ENCODE peak calls at places on chromosomes 16 and 17, in seven cellular contexts. I is ovary, V is stomach, Q is uterus, E is prostate gland, N is transverse colon, D is IMR-90. O is an unnamed sample.
A peak's percentile ranks its signal among the peaks of the same experiment; 100 is the strongest.

GRCh38 chr17:44220211-44221071 is 966 bp upstream of the UBTF start:
- DNase-seq in I (peak; percentile 48), V (peak; percentile 52), Q (no peak), E (peak; percentile 40), N (peak; percentile 42), D (peak; percentile 44), O (peak; percentile 52)

GRCh38 chr17:13346996-13347762 is 254.6 kb downstream of the HS3ST3A1 start:
- DNase-seq in I (no peak), V (no peak), Q (no peak), E (no peak), N (no peak), D (peak; percentile 98), O (no peak)

GRCh38 chr17:72487731-72488325 is 367.0 kb downstream of the SOX9 start:
- DNase-seq in I (no peak), V (no peak), Q (no peak), E (no peak), N (no peak), D (no peak), O (no peak)

GRCh38 chr17:28949185-28950016 is 1.9 kb downstream of the PHF12 start:
- DNase-seq in I (peak; percentile 49), V (peak; percentile 58), Q (peak; percentile 49), E (peak; percentile 63), N (peak; percentile 67), D (no peak), O (peak; percentile 63)

GRCh38 chr16:88469615-88470395 is 16.7 kb downstream of the ZFPM1 start:
- DNase-seq in I (no peak), V (no peak), Q (no peak), E (no peak), N (no peak), D (no peak), O (peak; percentile 72)

GRCh38 chr17:45784293-45784582 is at the start of gene CRHR1:
- DNase-seq in I (no peak), V (no peak), Q (no peak), E (no peak), N (no peak), D (no peak), O (no peak)

GRCh38 chr17:50034504-50035364 is 21.2 kb upstream of the ITGA3 start:
- DNase-seq in I (no peak), V (no peak), Q (no peak), E (no peak), N (no peak), D (no peak), O (peak; percentile 22)

GRCh38 chr16:87127766-87128147 is 189.4 kb downstream of the C16orf95 start:
- DNase-seq in I (no peak), V (no peak), Q (no peak), E (no peak), N (no peak), D (no peak), O (no peak)

GRCh38 chr17:83151442-83152220 is 72.2 kb downstream of the METRNL start:
- DNase-seq in I (peak; percentile 40), V (no peak), Q (no peak), E (no peak), N (no peak), D (peak; percentile 43), O (no peak)

GRCh38 chr17:75645889-75646625 is 12.8 kb downstream of the SMIM5 start:
- DNase-seq in I (no peak), V (peak; percentile 94), Q (no peak), E (peak; percentile 61), N (peak; percentile 89), D (no peak), O (no peak)

GRCh38 chr16:49021136-49021535 is 260.5 kb downstream of the CBLN1 start:
- DNase-seq in I (no peak), V (no peak), Q (no peak), E (no peak), N (no peak), D (peak; percentile 7), O (no peak)

GRCh38 chr17:54968954-54969400 is 412 bp downstream of the STXBP4 start:
- DNase-seq in I (no peak), V (no peak), Q (no peak), E (peak; percentile 24), N (peak; percentile 28), D (peak; percentile 50), O (no peak)

GRCh38 chr17:13114601-13115024 is 96.8 kb upstream of the ELAC2 start:
- DNase-seq in I (no peak), V (peak; percentile 47), Q (no peak), E (no peak), N (no peak), D (peak; percentile 28), O (no peak)

GRCh38 chr16:85557083-85557975 is 55.8 kb upstream of the GSE1 start:
- DNase-seq in I (no peak), V (no peak), Q (peak; percentile 47), E (no peak), N (peak; percentile 71), D (no peak), O (peak; percentile 79)

GRCh38 chr17:46876353-46876887 is 25.0 kb downstream of the WNT9B start:
- DNase-seq in I (no peak), V (peak; percentile 86), Q (no peak), E (peak; percentile 44), N (peak; percentile 75), D (no peak), O (peak; percentile 89)

GRCh38 chr17:79890706-79891105 is 51.5 kb upstream of the CBX4 start:
- DNase-seq in I (no peak), V (peak; percentile 43), Q (no peak), E (no peak), N (no peak), D (no peak), O (no peak)

GRCh38 chr16:11400076-11400475 is 54.8 kb downstream of the RMI2 start:
- DNase-seq in I (no peak), V (no peak), Q (no peak), E (no peak), N (no peak), D (no peak), O (no peak)

GRCh38 chr16:10876799-10877341 is at the start of gene CIITA:
- DNase-seq in I (no peak), V (peak; percentile 89), Q (no peak), E (no peak), N (peak; percentile 77), D (peak; percentile 86), O (peak; percentile 94)

GRCh38 chr17:44219636-44220210 is at the start of gene UBTF:
- DNase-seq in I (peak; percentile 82), V (peak; percentile 62), Q (peak; percentile 76), E (peak; percentile 59), N (peak; percentile 63), D (peak; percentile 45), O (peak; percentile 82)

GRCh38 chr17:77281904-77282367 is 141.2 kb downstream of the SEC14L1 start:
- DNase-seq in I (no peak), V (peak; percentile 65), Q (no peak), E (no peak), N (peak; percentile 72), D (no peak), O (no peak)

GRCh38 chr17:43597624-43598358 is 51.7 kb upstream of the ETV4 start:
- DNase-seq in I (no peak), V (no peak), Q (no peak), E (no peak), N (no peak), D (no peak), O (no peak)

GRCh38 chr16:49483651-49484451 is 110.2 kb downstream of the C16orf78 start:
- DNase-seq in I (no peak), V (no peak), Q (peak; percentile 15), E (no peak), N (no peak), D (no peak), O (peak; percentile 36)

GRCh38 chr16:324451-325334 is 27.8 kb downstream of the AXIN1 start:
- DNase-seq in I (no peak), V (no peak), Q (no peak), E (no peak), N (peak; percentile 42), D (no peak), O (peak; percentile 71)
- H3K4me3 ChIP-seq in I (no peak overlapping the region), V (no peak overlapping the region), Q (no peak overlapping the region), E (no peak overlapping the region), N (peak overlapping the region; percentile 24), D (no peak overlapping the region), O (peak overlapping the region; percentile 11)

GRCh38 chr17:35984140-35984539 is 2.4 kb downstream of the CCL14 start:
- DNase-seq in I (no peak), V (no peak), Q (no peak), E (no peak), N (no peak), D (no peak), O (no peak)

GRCh38 chr17:35978346-35978745 is 3.0 kb downstream of the CCL16 start:
- DNase-seq in I (no peak), V (no peak), Q (no peak), E (no peak), N (no peak), D (no peak), O (no peak)

GRCh38 chr17:35982409-35983191 is 1.3 kb upstream of the CCL16 start:
- DNase-seq in I (no peak), V (no peak), Q (no peak), E (no peak), N (no peak), D (no peak), O (no peak)

GRCh38 chr17:35981908-35982330 is 622 bp upstream of the CCL16 start:
- DNase-seq in I (no peak), V (no peak), Q (no peak), E (no peak), N (peak; percentile 28), D (no peak), O (no peak)

DNA sequence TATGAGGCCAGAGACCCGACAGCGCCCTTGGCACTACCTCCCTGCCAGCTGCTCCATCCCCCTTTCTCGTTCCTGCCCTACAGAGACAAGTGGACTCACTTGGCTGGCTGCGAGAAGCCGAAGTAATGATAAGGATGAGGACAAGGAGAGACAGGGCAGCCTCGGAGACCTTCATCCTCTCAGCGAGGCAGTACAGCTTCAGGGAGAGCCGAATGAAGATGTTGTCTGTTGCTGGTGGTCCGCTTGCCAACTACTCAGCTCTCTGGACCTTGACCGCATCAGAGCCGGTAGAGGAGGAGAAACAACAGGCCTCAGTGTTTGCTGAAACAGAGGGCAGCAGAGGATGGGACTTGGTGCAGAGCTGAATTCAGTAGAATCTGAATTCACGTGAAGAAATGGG is at the start of gene CCL16:
- DNase-seq in I (no peak), V (no peak), Q (no peak), E (no peak), N (no peak), D (no peak), O (no peak)
- TF ChIP-seq POLR2A in I (no peak), V (no peak), Q (no peak), E (no peak), N (no peak), D (no peak), O (no peak)

GRCh38 chr17:7944321-7944720 is 12.3 kb downstream of the CNTROB start:
- DNase-seq in I (no peak), V (no peak), Q (no peak), E (no peak), N (no peak), D (no peak), O (no peak)
- H3K36me3 ChIP-seq in I (no peaks in the 10 kb centered on the region), V (peaks cover 94% of the 10 kb centered on the region), Q (no peaks in the 10 kb centered on the region), E (peaks cover 29% of the 10 kb centered on the region), N (peaks cover 50% of the 10 kb centered on the region), D (peaks cover 67% of the 10 kb centered on the region), O (no peaks in the 10 kb centered on the region)

DNA sequence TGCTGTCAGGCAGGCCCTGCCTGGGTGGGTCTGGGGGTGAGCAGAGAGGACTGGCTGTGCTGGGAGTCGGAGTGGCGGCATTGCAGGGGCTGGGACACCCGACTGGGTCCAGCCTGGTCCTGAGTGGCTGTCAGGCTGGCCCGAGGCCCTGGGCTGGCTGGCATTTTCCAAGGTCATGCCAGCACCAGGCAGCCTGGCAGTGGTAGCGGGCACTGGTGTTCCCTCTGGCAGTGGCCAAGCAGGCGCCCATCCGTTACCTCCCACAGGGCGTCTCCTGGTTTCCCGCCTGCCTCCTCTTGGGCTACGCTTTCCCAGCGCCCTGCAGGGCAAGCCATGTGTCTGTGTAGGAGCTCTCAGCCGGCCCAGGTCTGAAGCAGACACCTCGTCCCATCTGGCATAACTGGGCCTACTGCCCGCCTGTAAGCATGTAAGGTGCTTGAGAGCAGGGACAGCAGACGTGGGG is 5.7 kb upstream of the PKMYT1 start:
- DNase-seq in I (no peak), V (peak; percentile 68), Q (no peak), E (no peak), N (no peak), D (no peak), O (no peak)
- H3K4me3 ChIP-seq in I (no peak overlapping the region), V (no peak overlapping the region), Q (no peak overlapping the region), E (no peak overlapping the region), N (no peak overlapping the region), D (no peak overlapping the region), O (no peak overlapping the region)